ENCODE peak calls at places on chromosomes 5 and 9, in seven cellular contexts. One of them, this sample, is unnamed.

GRCh38 chr9:94948567-94949235 is 222.2 kb downstream of the AOPEP start:
- DNase-seq in AG10803: no peak
- DNase-seq in omental fat pad: no peak
- DNase-seq in fibroblast of the aortic adventitia: peak
- DNase-seq in type B pancreatic cell: no peak
- DNase-seq in astrocyte of the spinal cord: no peak
- DNase-seq in PC-3: no peak
- DNase-seq in this sample: no peak

GRCh38 chr5:38468202-38468656 is 88.2 kb downstream of the LIFR start:
- DNase-seq in astrocyte of the spinal cord: peak
- DNase-seq in omental fat pad: no peak
- DNase-seq in type B pancreatic cell: no peak
- DNase-seq in AG10803: peak
- DNase-seq in fibroblast of the aortic adventitia: peak
- DNase-seq in PC-3: peak
- DNase-seq in this sample: no peak

GRCh38 chr5:81290146-81290545 is 11.2 kb upstream of the ZCCHC9 start:
- DNase-seq in fibroblast of the aortic adventitia: no peak
- DNase-seq in AG10803: peak
- DNase-seq in astrocyte of the spinal cord: peak
- DNase-seq in type B pancreatic cell: no peak
- DNase-seq in omental fat pad: no peak
- DNase-seq in PC-3: no peak
- DNase-seq in this sample: no peak

GRCh38 chr5:33148076-33148501 is 292.7 kb upstream of the TARS1 start:
- DNase-seq in PC-3: peak
- DNase-seq in omental fat pad: no peak
- DNase-seq in AG10803: peak
- DNase-seq in fibroblast of the aortic adventitia: peak
- DNase-seq in type B pancreatic cell: no peak
- DNase-seq in astrocyte of the spinal cord: peak
- DNase-seq in this sample: no peak

GRCh38 chr5:147143215-147143614 is 91.6 kb upstream of the STK32A start:
- DNase-seq in astrocyte of the spinal cord: no peak
- DNase-seq in AG10803: no peak
- DNase-seq in PC-3: no peak
- DNase-seq in omental fat pad: no peak
- DNase-seq in fibroblast of the aortic adventitia: no peak
- DNase-seq in type B pancreatic cell: no peak
- DNase-seq in this sample: no peak

GRCh38 chr5:17359451-17359965 is 138.5 kb upstream of the TAF11L2 start:
- DNase-seq in fibroblast of the aortic adventitia: peak
- DNase-seq in AG10803: peak
- DNase-seq in type B pancreatic cell: no peak
- DNase-seq in omental fat pad: no peak
- DNase-seq in astrocyte of the spinal cord: peak
- DNase-seq in PC-3: no peak
- DNase-seq in this sample: no peak

GRCh38 chr5:141223112-141223783 is at the start of gene PCDHB14:
- DNase-seq in AG10803: peak
- DNase-seq in PC-3: peak
- DNase-seq in astrocyte of the spinal cord: no peak
- DNase-seq in type B pancreatic cell: no peak
- DNase-seq in fibroblast of the aortic adventitia: peak
- DNase-seq in omental fat pad: no peak
- DNase-seq in this sample: no peak

GRCh38 chr9:81535542-81536241 is 153.7 kb downstream of the TLE1 start:
- DNase-seq in AG10803: peak
- DNase-seq in omental fat pad: no peak
- DNase-seq in astrocyte of the spinal cord: no peak
- DNase-seq in fibroblast of the aortic adventitia: peak
- DNase-seq in PC-3: peak
- DNase-seq in type B pancreatic cell: no peak
- DNase-seq in this sample: no peak

GRCh38 chr9:101495810-101496209 is 37.8 kb upstream of the RNF20 start:
- DNase-seq in AG10803: peak
- DNase-seq in PC-3: peak
- DNase-seq in astrocyte of the spinal cord: peak
- DNase-seq in fibroblast of the aortic adventitia: no peak
- DNase-seq in omental fat pad: no peak
- DNase-seq in type B pancreatic cell: no peak
- DNase-seq in this sample: no peak

GRCh38 chr9:70324963-70325362 is 66.2 kb downstream of the SMC5 start:
- DNase-seq in PC-3: peak
- DNase-seq in omental fat pad: no peak
- DNase-seq in fibroblast of the aortic adventitia: peak
- DNase-seq in astrocyte of the spinal cord: peak
- DNase-seq in AG10803: peak
- DNase-seq in type B pancreatic cell: no peak
- DNase-seq in this sample: no peak

GRCh38 chr5:87129051-87129450 is 138.6 kb upstream of the RASA1 start:
- DNase-seq in astrocyte of the spinal cord: no peak
- DNase-seq in omental fat pad: no peak
- DNase-seq in fibroblast of the aortic adventitia: no peak
- DNase-seq in PC-3: no peak
- DNase-seq in AG10803: peak
- DNase-seq in type B pancreatic cell: no peak
- DNase-seq in this sample: no peak

GRCh38 chr5:10192309-10192708 is 57.4 kb downstream of the ATPSCKMT start:
- DNase-seq in type B pancreatic cell: no peak
- DNase-seq in AG10803: peak
- DNase-seq in omental fat pad: no peak
- DNase-seq in fibroblast of the aortic adventitia: peak
- DNase-seq in astrocyte of the spinal cord: peak
- DNase-seq in PC-3: peak
- DNase-seq in this sample: no peak

GRCh38 chr9:132032584-132032945 is 47.1 kb downstream of the MED27 start:
- DNase-seq in astrocyte of the spinal cord: no peak
- DNase-seq in PC-3: no peak
- DNase-seq in type B pancreatic cell: no peak
- DNase-seq in fibroblast of the aortic adventitia: no peak
- DNase-seq in AG10803: no peak
- DNase-seq in omental fat pad: no peak
- DNase-seq in this sample: no peak

GRCh38 chr5:140855772-140856674 is at the start of gene PCDHA10:
- DNase-seq in omental fat pad: no peak
- DNase-seq in AG10803: no peak
- DNase-seq in PC-3: no peak
- DNase-seq in astrocyte of the spinal cord: peak
- DNase-seq in fibroblast of the aortic adventitia: peak
- DNase-seq in type B pancreatic cell: no peak
- DNase-seq in this sample: no peak

GRCh38 chr9:90612957-90613356 is 29.7 kb downstream of the DIRAS2 start:
- DNase-seq in type B pancreatic cell: no peak
- DNase-seq in PC-3: no peak
- DNase-seq in omental fat pad: no peak
- DNase-seq in fibroblast of the aortic adventitia: no peak
- DNase-seq in astrocyte of the spinal cord: no peak
- DNase-seq in AG10803: no peak
- DNase-seq in this sample: no peak

GRCh38 chr9:90613502-90613901 is 29.1 kb downstream of the DIRAS2 start:
- DNase-seq in type B pancreatic cell: no peak
- DNase-seq in PC-3: no peak
- DNase-seq in fibroblast of the aortic adventitia: no peak
- DNase-seq in omental fat pad: no peak
- DNase-seq in AG10803: no peak
- DNase-seq in astrocyte of the spinal cord: no peak
- DNase-seq in this sample: no peak

GRCh38 chr9:90608141-90608540 is 34.5 kb downstream of the DIRAS2 start:
- DNase-seq in PC-3: no peak
- DNase-seq in fibroblast of the aortic adventitia: no peak
- DNase-seq in astrocyte of the spinal cord: no peak
- DNase-seq in omental fat pad: no peak
- DNase-seq in type B pancreatic cell: no peak
- DNase-seq in AG10803: no peak
- DNase-seq in this sample: no peak

GRCh38 chr9:90611121-90611520 is 31.5 kb downstream of the DIRAS2 start:
- DNase-seq in fibroblast of the aortic adventitia: no peak
- DNase-seq in type B pancreatic cell: no peak
- DNase-seq in astrocyte of the spinal cord: no peak
- DNase-seq in omental fat pad: no peak
- DNase-seq in AG10803: no peak
- DNase-seq in PC-3: no peak
- DNase-seq in this sample: no peak

GRCh38 chr9:90611568-90611967 is 31.1 kb downstream of the DIRAS2 start:
- DNase-seq in type B pancreatic cell: no peak
- DNase-seq in omental fat pad: no peak
- DNase-seq in astrocyte of the spinal cord: no peak
- DNase-seq in AG10803: no peak
- DNase-seq in fibroblast of the aortic adventitia: no peak
- DNase-seq in PC-3: no peak
- DNase-seq in this sample: no peak
- TF ChIP-seq CTCF in type B pancreatic cell: no peak
- TF ChIP-seq CTCF in omental fat pad: no peak
- TF ChIP-seq CTCF in astrocyte of the spinal cord: no peak
- TF ChIP-seq CTCF in AG10803: no peak
- TF ChIP-seq CTCF in fibroblast of the aortic adventitia: no peak
- TF ChIP-seq CTCF in PC-3: no peak
- TF ChIP-seq CTCF in this sample: no peak

GRCh38 chr5:91224459-91224858 is 158.7 kb downstream of the ARRDC3 start:
- DNase-seq in type B pancreatic cell: no peak
- DNase-seq in AG10803: peak
- DNase-seq in PC-3: no peak
- DNase-seq in omental fat pad: no peak
- DNase-seq in fibroblast of the aortic adventitia: no peak
- DNase-seq in astrocyte of the spinal cord: no peak
- DNase-seq in this sample: no peak

GRCh38 chr5:91229031-91229623 is 154.0 kb downstream of the ARRDC3 start:
- DNase-seq in omental fat pad: no peak
- DNase-seq in PC-3: no peak
- DNase-seq in astrocyte of the spinal cord: no peak
- DNase-seq in AG10803: peak
- DNase-seq in type B pancreatic cell: no peak
- DNase-seq in fibroblast of the aortic adventitia: peak
- DNase-seq in this sample: no peak

GRCh38 chr5:91223886-91224285 is 159.2 kb downstream of the ARRDC3 start:
- DNase-seq in astrocyte of the spinal cord: no peak
- DNase-seq in PC-3: no peak
- DNase-seq in omental fat pad: no peak
- DNase-seq in type B pancreatic cell: no peak
- DNase-seq in fibroblast of the aortic adventitia: no peak
- DNase-seq in AG10803: peak
- DNase-seq in this sample: no peak

GRCh38 chr5:91224969-91225368 is 158.1 kb downstream of the ARRDC3 start:
- DNase-seq in astrocyte of the spinal cord: no peak
- DNase-seq in omental fat pad: no peak
- DNase-seq in AG10803: no peak
- DNase-seq in fibroblast of the aortic adventitia: no peak
- DNase-seq in PC-3: no peak
- DNase-seq in type B pancreatic cell: no peak
- DNase-seq in this sample: no peak

DNA sequence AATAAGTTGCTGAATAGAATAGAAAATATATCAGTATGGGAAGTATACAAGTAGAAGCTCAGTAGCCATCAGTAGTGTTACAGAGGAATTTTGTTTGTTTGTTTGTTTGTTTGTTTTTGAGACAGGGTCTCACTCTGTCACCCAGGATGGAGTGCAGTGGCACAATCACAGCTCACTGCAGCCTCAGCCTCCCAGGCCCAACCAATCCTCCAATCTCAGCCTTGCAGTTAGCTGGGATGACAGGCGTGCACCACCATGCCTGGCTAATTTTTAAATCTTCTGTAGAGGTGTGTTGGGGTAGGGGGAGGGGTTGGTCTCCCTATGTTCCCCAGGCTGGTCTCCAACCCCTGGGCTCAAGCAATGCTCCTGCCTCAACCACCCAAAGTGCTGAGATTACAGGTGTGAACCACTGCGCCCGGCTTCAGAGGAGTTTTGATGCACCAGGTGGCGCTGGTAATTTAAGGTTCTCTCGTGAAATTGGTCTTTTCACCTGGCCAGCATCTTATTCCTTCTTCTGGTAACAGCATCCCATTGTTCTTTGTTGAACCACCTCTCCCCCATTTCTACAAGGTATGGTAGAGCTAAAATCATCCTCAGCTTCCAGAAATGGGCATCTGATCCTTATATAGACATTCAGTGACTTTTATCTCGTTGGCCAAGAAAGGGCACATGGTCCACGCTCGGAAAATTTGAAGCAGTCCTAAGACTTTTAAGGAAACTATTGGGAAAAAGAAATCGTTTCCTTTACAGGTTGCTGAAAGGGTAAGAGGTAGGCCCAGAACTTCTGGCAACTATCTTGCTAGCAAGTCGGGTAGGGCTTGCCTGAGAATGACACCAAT is 157.1 kb downstream of the ARRDC3 start:
- DNase-seq in astrocyte of the spinal cord: no peak
- DNase-seq in PC-3: peak
- DNase-seq in AG10803: no peak
- DNase-seq in type B pancreatic cell: no peak
- DNase-seq in fibroblast of the aortic adventitia: no peak
- DNase-seq in omental fat pad: no peak
- DNase-seq in this sample: peak
- TF ChIP-seq CTCF in astrocyte of the spinal cord: peak
- TF ChIP-seq CTCF in PC-3: peak
- TF ChIP-seq CTCF in AG10803: no peak
- TF ChIP-seq CTCF in type B pancreatic cell: peak
- TF ChIP-seq CTCF in fibroblast of the aortic adventitia: no peak
- TF ChIP-seq CTCF in omental fat pad: no peak
- TF ChIP-seq CTCF in this sample: peak

GRCh38 chr5:54278979-54279717 is 31.2 kb downstream of the ARL15 start:
- DNase-seq in type B pancreatic cell: no peak
- DNase-seq in omental fat pad: no peak
- DNase-seq in PC-3: no peak
- DNase-seq in fibroblast of the aortic adventitia: no peak
- DNase-seq in AG10803: no peak
- DNase-seq in astrocyte of the spinal cord: no peak
- DNase-seq in this sample: no peak
- TF ChIP-seq CTCF in type B pancreatic cell: no peak
- TF ChIP-seq CTCF in omental fat pad: no peak
- TF ChIP-seq CTCF in PC-3: no peak
- TF ChIP-seq CTCF in fibroblast of the aortic adventitia: no peak
- TF ChIP-seq CTCF in AG10803: no peak
- TF ChIP-seq CTCF in astrocyte of the spinal cord: no peak
- TF ChIP-seq CTCF in this sample: no peak

DNA sequence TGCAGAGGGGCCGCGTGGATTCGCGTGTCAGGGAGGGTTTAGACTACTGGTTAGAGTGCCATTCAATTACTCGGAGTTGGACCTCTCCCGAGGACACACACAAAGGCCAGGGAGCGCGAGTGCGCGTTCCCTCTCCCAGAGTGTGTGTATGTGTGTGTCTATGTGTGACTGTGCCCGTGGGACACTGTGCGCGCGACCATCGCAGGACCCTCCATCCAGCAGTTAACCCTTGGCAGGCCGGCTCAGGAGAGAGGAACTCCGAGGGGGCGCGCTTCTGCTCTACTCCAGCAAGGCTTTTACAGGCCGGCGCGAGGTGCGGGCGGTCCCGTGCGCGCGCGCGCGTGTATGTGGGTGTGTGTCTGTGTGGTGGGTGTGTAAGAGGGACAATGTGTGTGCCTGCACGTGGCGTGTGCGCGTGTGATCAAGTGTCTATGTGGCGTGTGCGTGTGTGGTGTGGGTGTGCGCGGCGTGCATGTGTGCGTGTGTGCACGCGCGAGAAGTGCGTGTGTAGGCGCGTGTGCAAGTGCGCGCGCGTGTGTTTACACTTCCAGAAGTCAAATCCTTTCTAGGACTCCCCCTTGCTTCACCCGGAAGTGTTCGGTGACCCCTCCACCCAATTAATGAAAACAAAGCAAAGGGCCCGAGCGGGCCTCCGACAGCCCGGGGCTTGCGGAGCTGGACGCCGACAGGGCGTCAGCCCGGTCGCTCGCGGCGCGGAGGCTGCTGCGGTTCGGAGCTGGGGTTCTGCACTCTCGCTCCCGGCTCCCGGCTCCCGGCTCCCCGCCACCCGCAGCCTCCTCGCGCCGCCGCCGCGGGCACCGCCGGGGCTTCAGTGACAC is 75.3 kb upstream of the TBCA start:
- DNase-seq in PC-3: no peak
- DNase-seq in type B pancreatic cell: no peak
- DNase-seq in astrocyte of the spinal cord: no peak
- DNase-seq in omental fat pad: no peak
- DNase-seq in fibroblast of the aortic adventitia: peak
- DNase-seq in AG10803: peak
- DNase-seq in this sample: peak
- TF ChIP-seq CTCF in PC-3: no peak
- TF ChIP-seq CTCF in type B pancreatic cell: no peak
- TF ChIP-seq CTCF in astrocyte of the spinal cord: no peak
- TF ChIP-seq CTCF in omental fat pad: no peak
- TF ChIP-seq CTCF in fibroblast of the aortic adventitia: no peak
- TF ChIP-seq CTCF in AG10803: no peak
- TF ChIP-seq CTCF in this sample: no peak

This sample was measured in GM13976.